ENCODE peak calls at places on chromosomes 6 and 20, in five cellular contexts. One of them, this sample, is unnamed.

GRCh38 chr6:113693866-113694265 is 163.3 kb upstream of the MARCKS start:
- DNase-seq in activated B cell treated with CpG ODN at 0.5 μM for 24 hours: no peak
- DNase-seq in psoas muscle: no peak
- DNase-seq in HFF-Myc: no peak
- DNase-seq in Calu3: no peak
- DNase-seq in this sample: no peak

GRCh38 chr6:142045380-142046270 is 87.1 kb upstream of the GJE1 start:
- DNase-seq in psoas muscle: no peak
- DNase-seq in Calu3: no peak
- DNase-seq in activated B cell treated with CpG ODN at 0.5 μM for 24 hours: no peak
- DNase-seq in HFF-Myc: peak
- DNase-seq in this sample: no peak

GRCh38 chr6:40626886-40627285 is 39.7 kb upstream of the LRFN2 start:
- DNase-seq in psoas muscle: no peak
- DNase-seq in activated B cell treated with CpG ODN at 0.5 μM for 24 hours: no peak
- DNase-seq in HFF-Myc: no peak
- DNase-seq in Calu3: no peak
- DNase-seq in this sample: no peak

GRCh38 chr6:168439791-168440491 is 1.0 kb upstream of the SMOC2 start:
- DNase-seq in HFF-Myc: no peak
- DNase-seq in psoas muscle: no peak
- DNase-seq in activated B cell treated with CpG ODN at 0.5 μM for 24 hours: no peak
- DNase-seq in Calu3: no peak
- DNase-seq in this sample: peak

GRCh38 chr6:122610690-122611455 is 668 bp downstream of the PKIB start:
- DNase-seq in Calu3: peak
- DNase-seq in HFF-Myc: no peak
- DNase-seq in psoas muscle: peak
- DNase-seq in activated B cell treated with CpG ODN at 0.5 μM for 24 hours: no peak
- DNase-seq in this sample: no peak

GRCh38 chr6:69732640-69733039 is 64.2 kb downstream of the LMBRD1 start:
- DNase-seq in psoas muscle: no peak
- DNase-seq in activated B cell treated with CpG ODN at 0.5 μM for 24 hours: no peak
- DNase-seq in HFF-Myc: no peak
- DNase-seq in Calu3: no peak
- DNase-seq in this sample: no peak

GRCh38 chr6:167826230-167827061 is at the start of gene AFDN:
- DNase-seq in Calu3: peak
- DNase-seq in psoas muscle: peak
- DNase-seq in activated B cell treated with CpG ODN at 0.5 μM for 24 hours: peak
- DNase-seq in HFF-Myc: no peak
- DNase-seq in this sample: peak

GRCh38 chr6:163392533-163392932 is 22.0 kb upstream of the QKI start:
- DNase-seq in Calu3: peak
- DNase-seq in psoas muscle: no peak
- DNase-seq in activated B cell treated with CpG ODN at 0.5 μM for 24 hours: no peak
- DNase-seq in HFF-Myc: no peak
- DNase-seq in this sample: no peak

GRCh38 chr6:6749791-6750434 is 161.4 kb downstream of the LY86 start:
- DNase-seq in psoas muscle: peak
- DNase-seq in activated B cell treated with CpG ODN at 0.5 μM for 24 hours: no peak
- DNase-seq in Calu3: peak
- DNase-seq in HFF-Myc: peak
- DNase-seq in this sample: no peak

GRCh38 chr20:63145156-63145555 is 70.8 kb downstream of the YTHDF1 start:
- DNase-seq in activated B cell treated with CpG ODN at 0.5 μM for 24 hours: no peak
- DNase-seq in HFF-Myc: no peak
- DNase-seq in Calu3: no peak
- DNase-seq in psoas muscle: peak
- DNase-seq in this sample: no peak

GRCh38 chr20:9040874-9041524 is 27.9 kb upstream of the PLCB4 start:
- DNase-seq in HFF-Myc: no peak
- DNase-seq in Calu3: no peak
- DNase-seq in psoas muscle: no peak
- DNase-seq in activated B cell treated with CpG ODN at 0.5 μM for 24 hours: no peak
- DNase-seq in this sample: no peak

GRCh38 chr6:46014511-46015118 is 1.0 kb downstream of the CLIC5 start:
- DNase-seq in HFF-Myc: no peak
- DNase-seq in Calu3: peak
- DNase-seq in activated B cell treated with CpG ODN at 0.5 μM for 24 hours: no peak
- DNase-seq in psoas muscle: peak
- DNase-seq in this sample: no peak

GRCh38 chr6:155419161-155419560 is 36.5 kb downstream of the NOX3 start:
- DNase-seq in Calu3: no peak
- DNase-seq in HFF-Myc: no peak
- DNase-seq in activated B cell treated with CpG ODN at 0.5 μM for 24 hours: no peak
- DNase-seq in psoas muscle: no peak
- DNase-seq in this sample: no peak

GRCh38 chr6:31797607-31798006 is 2.1 kb upstream of the VARS1 start:
- DNase-seq in Calu3: no peak
- DNase-seq in HFF-Myc: no peak
- DNase-seq in activated B cell treated with CpG ODN at 0.5 μM for 24 hours: no peak
- DNase-seq in psoas muscle: peak
- DNase-seq in this sample: no peak

GRCh38 chr6:30397697-30398096 is 52.7 kb downstream of the RPP21 start:
- DNase-seq in activated B cell treated with CpG ODN at 0.5 μM for 24 hours: no peak
- DNase-seq in psoas muscle: no peak
- DNase-seq in Calu3: peak
- DNase-seq in HFF-Myc: no peak
- DNase-seq in this sample: no peak

GRCh38 chr6:28597217-28597835 is 71.6 kb downstream of the GPX5 start:
- DNase-seq in Calu3: peak
- DNase-seq in HFF-Myc: peak
- DNase-seq in psoas muscle: no peak
- DNase-seq in activated B cell treated with CpG ODN at 0.5 μM for 24 hours: no peak
- DNase-seq in this sample: no peak

GRCh38 chr6:137799950-137800568 is 67.0 kb upstream of the TNFAIP3 start:
- DNase-seq in activated B cell treated with CpG ODN at 0.5 μM for 24 hours: no peak
- DNase-seq in psoas muscle: no peak
- DNase-seq in Calu3: peak
- DNase-seq in HFF-Myc: peak
- DNase-seq in this sample: no peak

GRCh38 chr6:7138921-7139358 is 31.2 kb downstream of the RREB1 start:
- DNase-seq in HFF-Myc: no peak
- DNase-seq in Calu3: peak
- DNase-seq in psoas muscle: no peak
- DNase-seq in activated B cell treated with CpG ODN at 0.5 μM for 24 hours: no peak
- DNase-seq in this sample: peak

GRCh38 chr6:89690944-89691324 is 52.4 kb upstream of the LYRM2 start:
- DNase-seq in HFF-Myc: no peak
- DNase-seq in Calu3: no peak
- DNase-seq in activated B cell treated with CpG ODN at 0.5 μM for 24 hours: no peak
- DNase-seq in psoas muscle: no peak
- DNase-seq in this sample: no peak

GRCh38 chr6:11969092-11969491 is 43.0 kb upstream of the HIVEP1 start:
- DNase-seq in psoas muscle: no peak
- DNase-seq in Calu3: no peak
- DNase-seq in activated B cell treated with CpG ODN at 0.5 μM for 24 hours: no peak
- DNase-seq in HFF-Myc: no peak
- DNase-seq in this sample: no peak

GRCh38 chr6:30194797-30195690 is 18.2 kb downstream of the TRIM26 start:
- DNase-seq in Calu3: no peak
- DNase-seq in psoas muscle: no peak
- DNase-seq in activated B cell treated with CpG ODN at 0.5 μM for 24 hours: no peak
- DNase-seq in HFF-Myc: peak
- DNase-seq in this sample: no peak

GRCh38 chr6:71250050-71250689 is 38.4 kb upstream of the OGFRL1 start:
- DNase-seq in psoas muscle: no peak
- DNase-seq in HFF-Myc: peak
- DNase-seq in activated B cell treated with CpG ODN at 0.5 μM for 24 hours: no peak
- DNase-seq in Calu3: no peak
- DNase-seq in this sample: no peak

GRCh38 chr20:63310265-63310971 is 17.4 kb downstream of the COL20A1 start:
- DNase-seq in Calu3: no peak
- DNase-seq in activated B cell treated with CpG ODN at 0.5 μM for 24 hours: no peak
- DNase-seq in psoas muscle: no peak
- DNase-seq in HFF-Myc: no peak
- DNase-seq in this sample: no peak

GRCh38 chr20:54197621-54198604 is 10.0 kb upstream of the PFDN4 start:
- DNase-seq in Calu3: peak
- DNase-seq in psoas muscle: no peak
- DNase-seq in HFF-Myc: peak
- DNase-seq in activated B cell treated with CpG ODN at 0.5 μM for 24 hours: no peak
- DNase-seq in this sample: no peak

GRCh38 chr20:46546293-46546692 is 4.2 kb downstream of the OCSTAMP start:
- DNase-seq in HFF-Myc: no peak
- DNase-seq in Calu3: no peak
- DNase-seq in activated B cell treated with CpG ODN at 0.5 μM for 24 hours: no peak
- DNase-seq in psoas muscle: no peak
- DNase-seq in this sample: no peak

GRCh38 chr6:43948527-43949450 is 178.5 kb downstream of the MRPL14 start:
- DNase-seq in HFF-Myc: no peak
- DNase-seq in Calu3: no peak
- DNase-seq in psoas muscle: no peak
- DNase-seq in activated B cell treated with CpG ODN at 0.5 μM for 24 hours: no peak
- DNase-seq in this sample: no peak

GRCh38 chr6:144897441-144897921 is 612.3 kb downstream of the UTRN start:
- DNase-seq in activated B cell treated with CpG ODN at 0.5 μM for 24 hours: no peak
- DNase-seq in psoas muscle: no peak
- DNase-seq in HFF-Myc: peak
- DNase-seq in Calu3: peak
- DNase-seq in this sample: no peak

GRCh38 chr6:15533379-15534044 is 129.3 kb downstream of the DTNBP1 start:
- DNase-seq in HFF-Myc: no peak
- DNase-seq in psoas muscle: no peak
- DNase-seq in activated B cell treated with CpG ODN at 0.5 μM for 24 hours: no peak
- DNase-seq in Calu3: no peak
- DNase-seq in this sample: peak

DNA sequence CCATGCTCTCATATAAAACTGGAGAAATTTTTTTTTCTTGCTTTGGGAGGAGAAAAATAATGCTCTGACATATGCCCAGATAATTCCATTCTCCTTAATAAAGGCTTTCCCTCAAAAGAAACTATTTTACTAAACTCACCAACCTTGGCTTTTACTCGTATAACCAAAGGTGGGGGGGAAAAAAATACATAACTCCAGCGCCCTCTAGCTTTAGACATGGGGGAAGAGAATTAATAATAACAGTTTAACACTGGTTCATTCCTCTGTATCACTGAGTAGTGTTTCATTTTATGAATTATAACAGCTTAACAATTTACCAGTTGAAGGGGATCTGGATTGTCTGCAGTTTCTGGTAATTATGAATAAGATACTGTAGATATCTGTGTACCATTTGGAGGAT is 1226.1 kb downstream of the GRIK2 start:
- DNase-seq in HFF-Myc: no peak
- DNase-seq in activated B cell treated with CpG ODN at 0.5 μM for 24 hours: no peak
- DNase-seq in Calu3: no peak
- DNase-seq in psoas muscle: no peak
- DNase-seq in this sample: no peak
- TF ChIP-seq CTCF in HFF-Myc: peak
- TF ChIP-seq CTCF in activated B cell treated with CpG ODN at 0.5 μM for 24 hours: no peak
- TF ChIP-seq CTCF in Calu3: peak
- TF ChIP-seq CTCF in psoas muscle: peak
- TF ChIP-seq CTCF in this sample: peak

DNA sequence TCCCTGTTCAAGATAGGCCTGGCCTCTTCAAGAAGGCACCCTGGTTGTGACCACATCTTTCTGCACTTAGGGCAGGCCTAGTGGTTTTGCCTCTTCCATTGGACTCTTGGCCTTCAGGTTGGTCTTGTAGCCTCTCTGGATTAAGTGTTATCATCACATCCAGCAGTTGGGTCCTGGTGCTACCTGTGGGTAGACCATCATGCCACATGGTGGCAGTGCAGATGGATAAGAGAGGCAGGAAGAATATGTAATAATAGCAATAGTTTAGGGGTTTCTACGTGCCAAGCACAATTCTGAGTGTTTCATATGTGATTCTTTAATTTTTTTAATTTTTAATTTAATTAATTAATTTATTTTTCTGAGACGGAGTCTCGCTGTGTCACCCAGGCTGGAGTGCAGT is 28.5 kb upstream of the SNRPB2 start:
- DNase-seq in Calu3: no peak
- DNase-seq in HFF-Myc: no peak
- DNase-seq in activated B cell treated with CpG ODN at 0.5 μM for 24 hours: no peak
- DNase-seq in psoas muscle: no peak
- DNase-seq in this sample: no peak
- TF ChIP-seq CTCF in Calu3: no peak
- TF ChIP-seq CTCF in HFF-Myc: peak
- TF ChIP-seq CTCF in activated B cell treated with CpG ODN at 0.5 μM for 24 hours: no peak
- TF ChIP-seq CTCF in psoas muscle: peak
- TF ChIP-seq CTCF in this sample: peak

DNA sequence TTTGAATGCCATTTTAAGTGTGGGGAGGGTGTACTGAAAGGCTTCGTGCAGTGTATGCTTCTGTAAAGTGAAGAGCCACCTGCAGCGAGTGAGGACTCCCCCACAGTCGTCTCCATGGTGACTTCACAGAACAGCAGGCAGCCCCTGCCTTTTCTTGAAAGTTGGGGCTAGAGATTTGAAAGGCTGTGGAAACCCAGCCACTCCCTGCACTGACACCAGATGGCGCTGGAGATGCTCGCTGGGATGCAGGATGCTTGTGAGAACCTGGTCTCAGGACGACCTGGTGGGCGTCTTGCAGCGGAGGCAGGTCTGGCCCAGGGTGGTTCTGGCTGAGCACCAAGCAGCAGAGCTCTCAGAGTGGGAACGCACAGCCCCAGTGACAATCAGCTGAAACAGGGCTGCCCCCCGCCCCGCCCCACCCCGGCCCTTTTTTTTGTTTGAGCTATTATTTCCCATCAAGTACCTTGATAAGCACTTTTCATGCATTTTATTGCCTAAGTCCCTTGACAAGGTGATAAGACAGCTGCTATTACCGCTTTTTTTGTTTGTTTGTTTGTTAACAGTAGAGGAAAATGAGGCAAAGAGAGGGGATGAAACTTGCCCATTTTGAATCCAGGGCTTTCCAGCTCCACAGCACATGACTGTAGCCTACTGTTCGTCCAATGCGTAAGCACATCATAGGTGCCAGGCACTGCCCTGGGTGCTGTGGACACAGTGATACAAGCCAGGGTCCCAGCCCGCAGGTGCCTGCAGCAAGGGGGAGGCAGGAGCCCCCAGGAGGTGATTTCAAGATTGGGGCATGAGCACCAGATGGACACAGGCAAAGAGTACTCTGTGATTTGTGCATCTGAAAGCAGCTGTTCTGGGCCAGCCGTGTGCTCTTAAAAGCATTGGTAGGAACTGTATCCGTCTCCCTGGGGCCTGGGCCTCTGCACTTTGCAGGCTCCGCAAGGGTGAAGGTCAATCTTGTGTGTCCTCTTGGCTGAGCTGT is 150.1 kb downstream of the SYCP2 start:
- DNase-seq in Calu3: peak
- DNase-seq in activated B cell treated with CpG ODN at 0.5 μM for 24 hours: no peak
- DNase-seq in HFF-Myc: peak
- DNase-seq in psoas muscle: peak
- DNase-seq in this sample: peak
- TF ChIP-seq CTCF in Calu3: peak
- TF ChIP-seq CTCF in activated B cell treated with CpG ODN at 0.5 μM for 24 hours: no peak
- TF ChIP-seq CTCF in HFF-Myc: peak
- TF ChIP-seq CTCF in psoas muscle: peak
- TF ChIP-seq CTCF in this sample: peak

GRCh38 chr6:94254689-94255088 is 835.3 kb upstream of the EPHA7 start:
- DNase-seq in HFF-Myc: no peak
- DNase-seq in psoas muscle: no peak
- DNase-seq in Calu3: no peak
- DNase-seq in activated B cell treated with CpG ODN at 0.5 μM for 24 hours: no peak
- DNase-seq in this sample: no peak
- TF ChIP-seq CTCF in HFF-Myc: no peak
- TF ChIP-seq CTCF in psoas muscle: no peak
- TF ChIP-seq CTCF in Calu3: no peak
- TF ChIP-seq CTCF in activated B cell treated with CpG ODN at 0.5 μM for 24 hours: no peak
- TF ChIP-seq CTCF in this sample: peak

This sample was measured in osteocyte.